ENCODE peak calls at places on chromosomes 1 and 21, in five cellular contexts. O is heart left ventricle, L is fibroblast of the aortic adventitia, T is HepG2, J is kidney. U is an unnamed sample.

GRCh38 chr1:61670016-61670415 is 54.9 kb downstream of the TM2D1 start:
- DNase-seq in O (no peak), L (no peak), T (no peak), J (no peak), U (no peak)

GRCh38 chr1:220901906-220902305 is 22.7 kb downstream of the HLX start:
- DNase-seq in O (no peak), L (peak), T (no peak), J (no peak), U (no peak)

GRCh38 chr1:2316451-2316940 is 74.9 kb downstream of the MORN1 start:
- DNase-seq in O (no peak), L (no peak), T (no peak), J (no peak), U (no peak)

GRCh38 chr1:185341196-185341781 is 24.2 kb upstream of the IVNS1ABP start:
- DNase-seq in O (no peak), L (no peak), T (no peak), J (no peak), U (no peak)

GRCh38 chr1:228079601-228080263 is 2.8 kb upstream of the ARF1 start:
- DNase-seq in O (peak), L (no peak), T (no peak), J (peak), U (no peak)

GRCh38 chr1:119549719-119550141 is 42.7 kb downstream of the HSD3B1 start:
- DNase-seq in O (no peak), L (peak), T (peak), J (no peak), U (no peak)

GRCh38 chr1:15370781-15371467 is 38.8 kb upstream of the EFHD2 start:
- DNase-seq in O (peak), L (peak), T (peak), J (no peak), U (no peak)

GRCh38 chr1:235015291-235015990 is 113.2 kb downstream of the TOMM20 start:
- DNase-seq in O (no peak), L (no peak), T (no peak), J (no peak), U (no peak)

GRCh38 chr21:41901099-41901498 is 22.0 kb upstream of the PRDM15 start:
- DNase-seq in O (no peak), L (no peak), T (no peak), J (no peak), U (no peak)

GRCh38 chr1:167369933-167370332 is 148.4 kb downstream of the CD247 start:
- DNase-seq in O (no peak), L (no peak), T (no peak), J (no peak), U (no peak)

GRCh38 chr1:97271906-97272788 is 550.6 kb downstream of the PTBP2 start:
- DNase-seq in O (no peak), L (no peak), T (no peak), J (no peak), U (no peak)

GRCh38 chr1:31764307-31765040 is at the start of gene ADGRB2:
- DNase-seq in O (no peak), L (no peak), T (no peak), J (no peak), U (no peak)

GRCh38 chr1:31904339-31905092 is 33.7 kb downstream of the PTP4A2 start:
- DNase-seq in O (peak), L (no peak), T (peak), J (no peak), U (no peak)

GRCh38 chr1:154714638-154715037 is 106.7 kb upstream of the ADAR start:
- DNase-seq in O (peak), L (peak), T (peak), J (no peak), U (no peak)

GRCh38 chr1:242800521-242800920 is 276.0 kb upstream of the PLD5 start:
- DNase-seq in O (no peak), L (no peak), T (no peak), J (no peak), U (no peak)

GRCh38 chr1:114695430-114696093 is at the start of gene AMPD1:
- DNase-seq in O (no peak), L (peak), T (no peak), J (no peak), U (no peak)

GRCh38 chr21:35190201-35190701 is 141.1 kb upstream of the RUNX1 start:
- DNase-seq in O (no peak), L (peak), T (no peak), J (no peak), U (no peak)

GRCh38 chr1:26373281-26373680 is 731 bp upstream of the ZNF683 start:
- DNase-seq in O (no peak), L (no peak), T (no peak), J (peak), U (no peak)

GRCh38 chr1:224170748-224171478 is 12.1 kb upstream of the DEGS1 start:
- DNase-seq in O (no peak), L (peak), T (peak), J (no peak), U (no peak)

GRCh38 chr21:29091032-29091431 is 17.6 kb upstream of the CCT8 start:
- DNase-seq in O (no peak), L (peak), T (no peak), J (no peak), U (no peak)

GRCh38 chr1:226939439-226940028 is 560 bp upstream of the COQ8A start:
- DNase-seq in O (peak), L (no peak), T (no peak), J (peak), U (no peak)

GRCh38 chr1:24704411-24705259 is 40.6 kb upstream of the CLIC4 start:
- DNase-seq in O (peak), L (peak), T (no peak), J (no peak), U (no peak)

GRCh38 chr1:14896381-14897079 is 257.0 kb upstream of the TMEM51 start:
- DNase-seq in O (no peak), L (peak), T (no peak), J (no peak), U (no peak)

GRCh38 chr1:169576241-169576933 is 9.9 kb downstream of the F5 start:
- DNase-seq in O (peak), L (no peak), T (peak), J (no peak), U (no peak)

GRCh38 chr1:27412502-27412901 is 20.1 kb downstream of the GPR3 start:
- DNase-seq in O (no peak), L (no peak), T (no peak), J (no peak), U (no peak)

U was measured in chondrocyte.